ENCODE peak calls at places on chromosomes 11 and 22, in four cellular contexts. F, B, A and D are unnamed samples.

GRCh38 chr11:98536023-98536422 is 484.7 kb upstream of the CNTN5 start:
- DNase-seq in A (no peak), F (no peak), B (no peak), D (no peak)

GRCh38 chr11:12674936-12675696 is 895 bp downstream of the TEAD1 start:
- DNase-seq in A (no peak), F (no peak), B (no peak), D (peak)

GRCh38 chr11:14422052-14422813 is 63.2 kb upstream of the RRAS2 start:
- DNase-seq in A (no peak), F (peak), B (peak), D (peak)

GRCh38 chr11:47257518-47258316 is at the start of gene NR1H3:
- DNase-seq in F (peak), B (peak), A (no peak), D (peak)

GRCh38 chr11:80843266-80843974 is 1402.6 kb upstream of the TENM4 start:
- DNase-seq in B (no peak), A (no peak), F (no peak), D (no peak)

GRCh38 chr11:125082040-125082439 is 18.9 kb downstream of the SLC37A2 start:
- DNase-seq in F (no peak), A (no peak), B (no peak), D (no peak)

GRCh38 chr11:96155627-96156378 is 187.2 kb downstream of the MAML2 start:
- DNase-seq in F (peak), B (peak), A (peak), D (peak)

GRCh38 chr11:15677181-15677580 is 562.5 kb downstream of the INSC start:
- DNase-seq in F (no peak), B (no peak), A (no peak), D (no peak)

GRCh38 chr11:34789196-34789834 is 126.9 kb downstream of the APIP start:
- DNase-seq in A (no peak), F (no peak), B (no peak), D (no peak)

GRCh38 chr22:45007247-45007945 is 2.4 kb downstream of the PHF21B start:
- DNase-seq in F (no peak), A (no peak), B (peak), D (peak)

GRCh38 chr11:33256031-33256807 is 962 bp upstream of the HIPK3 start:
- DNase-seq in A (no peak), F (no peak), B (no peak), D (no peak)

GRCh38 chr22:27564806-27565205 is 236.8 kb downstream of the MN1 start:
- DNase-seq in B (no peak), F (no peak), A (no peak), D (no peak)

GRCh38 chr11:75745807-75746206 is 22.8 kb upstream of the DGAT2 start:
- DNase-seq in F (no peak), A (no peak), B (no peak), D (no peak)

GRCh38 chr22:24028533-24028932 is 17.4 kb downstream of the CABIN1 start:
- DNase-seq in B (no peak), F (no peak), A (no peak), D (no peak)

GRCh38 chr22:22835242-22835641 is 52.4 kb upstream of the IGLL5 start:
- DNase-seq in A (no peak), F (no peak), B (no peak), D (no peak)

GRCh38 chr11:73565804-73566203 is 32.1 kb downstream of the FAM168A start:
- DNase-seq in F (no peak), B (no peak), A (no peak), D (no peak)

GRCh38 chr11:57426754-57427691 is at the start of gene SLC43A3:
- DNase-seq in A (peak), B (peak), F (peak), D (peak)

GRCh38 chr22:31137721-31138120 is 2.6 kb downstream of the PLA2G3 start:
- DNase-seq in B (no peak), F (no peak), A (no peak), D (no peak)

GRCh38 chr22:17213976-17214375 is 5.3 kb downstream of the ADA2 start:
- DNase-seq in F (no peak), B (peak), A (peak), D (peak)